ENCODE peak calls at places on chromosomes 6 and 20, in nine cellular contexts. One of them, this sample, is unnamed.

GRCh38 chr6:28814032-28814976 is 109.5 kb downstream of the TRIM27 start:
- DNase-seq in IMR-90: no peak
- DNase-seq in HCT116: no peak
- DNase-seq in A673: peak
- DNase-seq in heart left ventricle: no peak
- DNase-seq in astrocyte of the spinal cord: no peak
- DNase-seq in epithelial cell of proximal tubule: no peak
- DNase-seq in heart right ventricle: no peak
- DNase-seq in OCI-LY7: no peak
- DNase-seq in this sample: no peak

GRCh38 chr6:26017567-26017966 is 55.0 kb downstream of the TRIM38 start:
- DNase-seq in IMR-90: peak
- DNase-seq in HCT116: no peak
- DNase-seq in A673: peak
- DNase-seq in heart left ventricle: peak
- DNase-seq in astrocyte of the spinal cord: peak
- DNase-seq in epithelial cell of proximal tubule: peak
- DNase-seq in heart right ventricle: peak
- DNase-seq in OCI-LY7: peak
- DNase-seq in this sample: peak

GRCh38 chr6:90350689-90351554 is 54.3 kb upstream of the BACH2 start:
- DNase-seq in IMR-90: peak
- DNase-seq in HCT116: no peak
- DNase-seq in A673: no peak
- DNase-seq in heart left ventricle: no peak
- DNase-seq in astrocyte of the spinal cord: no peak
- DNase-seq in epithelial cell of proximal tubule: no peak
- DNase-seq in heart right ventricle: no peak
- DNase-seq in OCI-LY7: peak
- DNase-seq in this sample: no peak

GRCh38 chr20:25372584-25373336 is 17.9 kb downstream of the ABHD12 start:
- DNase-seq in IMR-90: peak
- DNase-seq in HCT116: no peak
- DNase-seq in A673: no peak
- DNase-seq in heart left ventricle: no peak
- DNase-seq in astrocyte of the spinal cord: peak
- DNase-seq in epithelial cell of proximal tubule: no peak
- DNase-seq in heart right ventricle: no peak
- DNase-seq in OCI-LY7: no peak
- DNase-seq in this sample: peak

GRCh38 chr6:4872841-4873240 is 96.6 kb downstream of the CDYL start:
- DNase-seq in IMR-90: peak
- DNase-seq in HCT116: no peak
- DNase-seq in A673: no peak
- DNase-seq in heart left ventricle: no peak
- DNase-seq in astrocyte of the spinal cord: peak
- DNase-seq in epithelial cell of proximal tubule: no peak
- DNase-seq in heart right ventricle: no peak
- DNase-seq in OCI-LY7: no peak
- DNase-seq in this sample: no peak

GRCh38 chr6:84953401-84953800 is 189.0 kb upstream of the TBX18 start:
- DNase-seq in IMR-90: no peak
- DNase-seq in HCT116: no peak
- DNase-seq in A673: no peak
- DNase-seq in heart left ventricle: no peak
- DNase-seq in astrocyte of the spinal cord: peak
- DNase-seq in epithelial cell of proximal tubule: no peak
- DNase-seq in heart right ventricle: no peak
- DNase-seq in OCI-LY7: no peak
- DNase-seq in this sample: peak

GRCh38 chr6:113997106-113997505 is 26.2 kb upstream of the HDAC2 start:
- DNase-seq in IMR-90: peak
- DNase-seq in HCT116: peak
- DNase-seq in A673: no peak
- DNase-seq in heart left ventricle: no peak
- DNase-seq in astrocyte of the spinal cord: peak
- DNase-seq in epithelial cell of proximal tubule: no peak
- DNase-seq in heart right ventricle: no peak
- DNase-seq in OCI-LY7: no peak
- DNase-seq in this sample: no peak

GRCh38 chr6:72976389-72976900 is 248.9 kb downstream of the KHDC1L start:
- DNase-seq in IMR-90: no peak
- DNase-seq in HCT116: no peak
- DNase-seq in A673: no peak
- DNase-seq in heart left ventricle: no peak
- DNase-seq in astrocyte of the spinal cord: peak
- DNase-seq in epithelial cell of proximal tubule: no peak
- DNase-seq in heart right ventricle: no peak
- DNase-seq in OCI-LY7: no peak
- DNase-seq in this sample: no peak

GRCh38 chr6:126444874-126445273 is 105.0 kb downstream of the CENPW start:
- DNase-seq in IMR-90: peak
- DNase-seq in HCT116: no peak
- DNase-seq in A673: no peak
- DNase-seq in heart left ventricle: no peak
- DNase-seq in astrocyte of the spinal cord: peak
- DNase-seq in epithelial cell of proximal tubule: peak
- DNase-seq in heart right ventricle: no peak
- DNase-seq in OCI-LY7: no peak
- DNase-seq in this sample: no peak

GRCh38 chr6:57305112-57305511 is 12.3 kb upstream of the PRIM2 start:
- DNase-seq in IMR-90: no peak
- DNase-seq in HCT116: no peak
- DNase-seq in A673: no peak
- DNase-seq in heart left ventricle: no peak
- DNase-seq in astrocyte of the spinal cord: no peak
- DNase-seq in epithelial cell of proximal tubule: no peak
- DNase-seq in heart right ventricle: no peak
- DNase-seq in OCI-LY7: no peak
- DNase-seq in this sample: no peak

GRCh38 chr6:105810922-105811482 is 275.1 kb upstream of the PRDM1 start:
- DNase-seq in IMR-90: no peak
- DNase-seq in HCT116: no peak
- DNase-seq in A673: no peak
- DNase-seq in heart left ventricle: no peak
- DNase-seq in astrocyte of the spinal cord: no peak
- DNase-seq in epithelial cell of proximal tubule: no peak
- DNase-seq in heart right ventricle: no peak
- DNase-seq in OCI-LY7: no peak
- DNase-seq in this sample: no peak

GRCh38 chr6:126175251-126175650 is 164.7 kb upstream of the CENPW start:
- DNase-seq in IMR-90: peak
- DNase-seq in HCT116: no peak
- DNase-seq in A673: no peak
- DNase-seq in heart left ventricle: no peak
- DNase-seq in astrocyte of the spinal cord: peak
- DNase-seq in epithelial cell of proximal tubule: no peak
- DNase-seq in heart right ventricle: no peak
- DNase-seq in OCI-LY7: no peak
- DNase-seq in this sample: no peak

GRCh38 chr20:45338121-45339030 is 9.8 kb downstream of the SDC4 start:
- DNase-seq in IMR-90: no peak
- DNase-seq in HCT116: no peak
- DNase-seq in A673: no peak
- DNase-seq in heart left ventricle: no peak
- DNase-seq in astrocyte of the spinal cord: no peak
- DNase-seq in epithelial cell of proximal tubule: no peak
- DNase-seq in heart right ventricle: no peak
- DNase-seq in OCI-LY7: no peak
- DNase-seq in this sample: no peak

GRCh38 chr20:16580127-16580526 is 6.9 kb upstream of the KIF16B start:
- DNase-seq in IMR-90: peak
- DNase-seq in HCT116: no peak
- DNase-seq in A673: no peak
- DNase-seq in heart left ventricle: no peak
- DNase-seq in astrocyte of the spinal cord: peak
- DNase-seq in epithelial cell of proximal tubule: peak
- DNase-seq in heart right ventricle: no peak
- DNase-seq in OCI-LY7: no peak
- DNase-seq in this sample: no peak

GRCh38 chr6:14520536-14520935 is 403.0 kb downstream of the CD83 start:
- DNase-seq in IMR-90: no peak
- DNase-seq in HCT116: no peak
- DNase-seq in A673: no peak
- DNase-seq in heart left ventricle: no peak
- DNase-seq in astrocyte of the spinal cord: no peak
- DNase-seq in epithelial cell of proximal tubule: no peak
- DNase-seq in heart right ventricle: no peak
- DNase-seq in OCI-LY7: no peak
- DNase-seq in this sample: no peak

GRCh38 chr20:11204926-11205768 is 531.3 kb upstream of the JAG1 start:
- DNase-seq in IMR-90: peak
- DNase-seq in HCT116: peak
- DNase-seq in A673: peak
- DNase-seq in heart left ventricle: peak
- DNase-seq in astrocyte of the spinal cord: peak
- DNase-seq in epithelial cell of proximal tubule: peak
- DNase-seq in heart right ventricle: peak
- DNase-seq in OCI-LY7: peak
- DNase-seq in this sample: peak

GRCh38 chr20:44627364-44628010 is 24.0 kb downstream of the ADA start:
- DNase-seq in IMR-90: no peak
- DNase-seq in HCT116: no peak
- DNase-seq in A673: no peak
- DNase-seq in heart left ventricle: no peak
- DNase-seq in astrocyte of the spinal cord: no peak
- DNase-seq in epithelial cell of proximal tubule: no peak
- DNase-seq in heart right ventricle: no peak
- DNase-seq in OCI-LY7: no peak
- DNase-seq in this sample: no peak

DNA sequence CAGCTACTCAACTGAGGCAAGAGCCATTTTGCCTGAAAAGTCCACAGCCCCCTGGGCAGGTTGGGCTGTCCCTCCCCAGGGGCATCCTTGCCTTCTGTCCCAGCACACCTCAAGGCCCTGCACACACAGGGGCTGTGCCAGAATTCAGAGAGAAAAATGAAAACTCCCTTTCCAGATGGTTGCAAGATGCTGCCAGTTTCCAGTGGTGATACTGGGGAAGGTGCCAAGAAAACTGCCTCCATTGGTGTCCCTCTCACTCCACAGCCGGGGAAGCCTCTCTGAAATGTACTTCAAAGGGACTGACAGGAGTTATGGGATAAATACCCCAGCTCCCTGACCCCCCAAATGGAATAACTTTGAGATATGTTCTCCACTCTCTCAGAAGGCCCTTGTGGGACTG is 154.2 kb upstream of the MAFB start:
- DNase-seq in IMR-90: no peak
- DNase-seq in HCT116: no peak
- DNase-seq in A673: no peak
- DNase-seq in heart left ventricle: no peak
- DNase-seq in astrocyte of the spinal cord: no peak
- DNase-seq in epithelial cell of proximal tubule: no peak
- DNase-seq in heart right ventricle: no peak
- DNase-seq in OCI-LY7: no peak
- DNase-seq in this sample: peak
- H3K4me3 ChIP-seq in IMR-90: no peak
- H3K4me3 ChIP-seq in HCT116: no peak
- H3K4me3 ChIP-seq in A673: no peak
- H3K4me3 ChIP-seq in heart left ventricle: no peak
- H3K4me3 ChIP-seq in astrocyte of the spinal cord: no peak
- H3K4me3 ChIP-seq in epithelial cell of proximal tubule: no peak
- H3K4me3 ChIP-seq in heart right ventricle: no peak
- H3K4me3 ChIP-seq in OCI-LY7: no peak
- H3K4me3 ChIP-seq in this sample: no peak

GRCh38 chr20:34536798-34537394 is 20.7 kb downstream of the DYNLRB1 start:
- DNase-seq in IMR-90: no peak
- DNase-seq in HCT116: no peak
- DNase-seq in A673: peak
- DNase-seq in heart left ventricle: no peak
- DNase-seq in astrocyte of the spinal cord: no peak
- DNase-seq in epithelial cell of proximal tubule: no peak
- DNase-seq in heart right ventricle: peak
- DNase-seq in OCI-LY7: peak
- DNase-seq in this sample: no peak
- TF ChIP-seq CTCF in IMR-90: peak
- TF ChIP-seq CTCF in HCT116: peak
- TF ChIP-seq CTCF in A673: peak
- TF ChIP-seq CTCF in heart left ventricle: peak
- TF ChIP-seq CTCF in astrocyte of the spinal cord: peak
- TF ChIP-seq CTCF in epithelial cell of proximal tubule: peak
- TF ChIP-seq CTCF in heart right ventricle: peak
- TF ChIP-seq CTCF in OCI-LY7: peak
- TF ChIP-seq CTCF in this sample: peak

GRCh38 chr6:7087066-7087465 is 20.7 kb upstream of the RREB1 start:
- DNase-seq in IMR-90: peak
- DNase-seq in HCT116: no peak
- DNase-seq in A673: peak
- DNase-seq in heart left ventricle: no peak
- DNase-seq in astrocyte of the spinal cord: peak
- DNase-seq in epithelial cell of proximal tubule: no peak
- DNase-seq in heart right ventricle: no peak
- DNase-seq in OCI-LY7: no peak
- DNase-seq in this sample: no peak
- H3K4me3 ChIP-seq in IMR-90: no peak
- H3K4me3 ChIP-seq in HCT116: no peak
- H3K4me3 ChIP-seq in A673: peak
- H3K4me3 ChIP-seq in heart left ventricle: peak
- H3K4me3 ChIP-seq in astrocyte of the spinal cord: peak
- H3K4me3 ChIP-seq in epithelial cell of proximal tubule: no peak
- H3K4me3 ChIP-seq in heart right ventricle: peak
- H3K4me3 ChIP-seq in OCI-LY7: no peak
- H3K4me3 ChIP-seq in this sample: peak

GRCh38 chr6:10694302-10695085 is at the start of the genes C6orf52 and PAK1IP1:
- DNase-seq in IMR-90: peak
- DNase-seq in HCT116: peak
- DNase-seq in A673: peak
- DNase-seq in heart left ventricle: peak
- DNase-seq in astrocyte of the spinal cord: peak
- DNase-seq in epithelial cell of proximal tubule: peak
- DNase-seq in heart right ventricle: peak
- DNase-seq in OCI-LY7: peak
- DNase-seq in this sample: peak
- TF ChIP-seq CTCF in IMR-90: no peak
- TF ChIP-seq CTCF in HCT116: no peak
- TF ChIP-seq CTCF in A673: no peak
- TF ChIP-seq CTCF in heart left ventricle: no peak
- TF ChIP-seq CTCF in astrocyte of the spinal cord: no peak
- TF ChIP-seq CTCF in epithelial cell of proximal tubule: no peak
- TF ChIP-seq CTCF in heart right ventricle: no peak
- TF ChIP-seq CTCF in OCI-LY7: no peak
- TF ChIP-seq CTCF in this sample: no peak

DNA sequence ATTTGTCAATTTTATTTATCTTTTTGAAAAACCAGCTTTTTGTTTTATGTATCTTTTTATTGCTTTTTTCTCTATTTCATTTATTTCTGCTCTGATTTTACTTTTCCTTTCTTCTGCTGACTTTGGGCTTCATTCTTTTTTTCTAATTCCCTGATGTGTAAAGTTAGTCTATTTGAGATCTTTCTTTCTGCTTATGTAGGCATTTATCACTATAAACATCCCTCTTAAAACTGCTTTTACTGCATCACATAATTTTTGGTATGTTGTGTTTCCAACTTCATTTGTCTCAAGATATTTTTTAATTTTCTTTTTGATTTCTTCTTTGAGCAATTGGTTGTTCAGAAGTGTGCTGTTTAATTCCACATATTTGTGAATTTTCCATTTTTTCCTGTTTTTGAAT is 174.8 kb downstream of the SLC24A3 start:
- DNase-seq in IMR-90: no peak
- DNase-seq in HCT116: no peak
- DNase-seq in A673: no peak
- DNase-seq in heart left ventricle: no peak
- DNase-seq in astrocyte of the spinal cord: no peak
- DNase-seq in epithelial cell of proximal tubule: no peak
- DNase-seq in heart right ventricle: no peak
- DNase-seq in OCI-LY7: no peak
- DNase-seq in this sample: no peak
- H3K4me3 ChIP-seq in IMR-90: no peak
- H3K4me3 ChIP-seq in HCT116: no peak
- H3K4me3 ChIP-seq in A673: no peak
- H3K4me3 ChIP-seq in heart left ventricle: no peak
- H3K4me3 ChIP-seq in astrocyte of the spinal cord: no peak
- H3K4me3 ChIP-seq in epithelial cell of proximal tubule: no peak
- H3K4me3 ChIP-seq in heart right ventricle: no peak
- H3K4me3 ChIP-seq in OCI-LY7: no peak
- H3K4me3 ChIP-seq in this sample: no peak